ENCODE peak calls at places on chromosomes 5 and 9, in five cellular contexts. E is breast epithelium, B is H1, S is cardiac muscle cell, U is Panc1. R is an unnamed sample.

GRCh38 chr5:113182658-113183344 is 206.2 kb downstream of the DCP2 start:
- DNase-seq in E (no peak), B (no peak), S (no peak), U (no peak), R (no peak)

GRCh38 chr5:38807570-38808461 is 38.0 kb upstream of the OSMR start:
- DNase-seq in E (no peak), B (no peak), S (no peak), U (no peak), R (no peak)

GRCh38 chr5:8553364-8553763 is 684.4 kb downstream of the MTRR start:
- DNase-seq in E (no peak), B (no peak), S (no peak), U (no peak), R (no peak)

GRCh38 chr9:89664896-89665329 is 60.1 kb downstream of the GADD45G start:
- DNase-seq in E (peak; percentile 93), B (no peak), S (no peak), U (no peak), R (no peak)

GRCh38 chr5:75037106-75037505 is 15.3 kb downstream of the GCNT4 start:
- DNase-seq in E (peak; percentile 71), B (no peak), S (no peak), U (no peak), R (no peak)

GRCh38 chr5:101009758-101010519 is 106.9 kb upstream of the ST8SIA4 start:
- DNase-seq in E (no peak), B (no peak), S (no peak), U (no peak), R (no peak)

GRCh38 chr9:35972093-35972492 is 14.1 kb upstream of the OR2S2 start:
- DNase-seq in E (no peak), B (peak; percentile 75), S (peak; percentile 19), U (no peak), R (no peak)

GRCh38 chr5:90802695-90803317 is 244.2 kb downstream of the ADGRV1 start:
- DNase-seq in E (no peak), B (no peak), S (peak; percentile 57), U (peak; percentile 24), R (peak; percentile 18)

GRCh38 chr9:93955356-93956182 is 414 bp upstream of the BARX1 start:
- DNase-seq in E (no peak), B (peak; percentile 79), S (no peak), U (peak; percentile 10), R (no peak)

GRCh38 chr9:93952119-93952783 is 2.9 kb downstream of the BARX1 start:
- DNase-seq in E (no peak), B (peak; percentile 70), S (no peak), U (no peak), R (no peak)

GRCh38 chr9:93952784-93953491 is 2.2 kb downstream of the BARX1 start:
- DNase-seq in E (no peak), B (peak; percentile 65), S (peak; percentile 58), U (no peak), R (no peak)

GRCh38 chr9:93954436-93955355 is at the start of gene BARX1:
- DNase-seq in E (no peak), B (peak; percentile 79), S (no peak), U (no peak), R (no peak)

GRCh38 chr9:93953492-93954435 is 1.4 kb downstream of the BARX1 start:
- DNase-seq in E (no peak), B (peak; percentile 65), S (no peak), U (no peak), R (no peak)
- H3K4me3 ChIP-seq in E (peak overlapping the region; percentile 61), B (no peak overlapping the region), S (no peak overlapping the region), U (peak overlapping the region; percentile 53), R (no peak overlapping the region)

DNA sequence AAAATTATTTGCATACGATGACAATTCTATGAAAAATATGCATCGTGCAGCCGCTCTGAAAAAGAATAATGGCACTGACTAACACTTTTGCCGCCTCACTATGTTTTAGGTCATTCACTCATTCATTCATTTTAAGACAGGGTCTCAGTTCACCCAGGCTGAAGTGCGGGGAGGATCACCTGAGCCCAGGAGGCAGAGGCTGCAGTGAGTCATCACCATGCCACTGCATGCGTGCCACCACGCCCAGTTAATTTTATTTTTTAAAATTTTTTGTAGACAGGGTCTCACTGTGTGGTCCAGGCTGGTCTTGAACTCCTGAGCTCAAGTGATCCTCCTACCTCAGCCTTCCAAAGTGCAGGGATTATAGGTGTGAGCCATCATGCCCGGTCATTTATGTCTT is 37.0 kb downstream of the RAPGEF1 start:
- DNase-seq in E (no peak), B (no peak), S (no peak), U (no peak), R (no peak)
- H3K4me1 ChIP-seq in E (peaks cover 8% of the 10 kb centered on the region), B (peaks cover 29% of the 10 kb centered on the region), S (peaks cover 19% of the 10 kb centered on the region), U (peaks cover 31% of the 10 kb centered on the region), R (peaks cover 67% of the 10 kb centered on the region)

GRCh38 chr9:137785704-137786161 is 91.8 kb upstream of the CACNA1B start:
- DNase-seq in E (no peak), B (no peak), S (no peak), U (no peak), R (no peak)
- H3K36me3 ChIP-seq in E (no peaks in the 10 kb centered on the region), B (peaks cover 12% of the 10 kb centered on the region), S (peaks cover 28% of the 10 kb centered on the region), U (no peaks in the 10 kb centered on the region), R (peaks cover 37% of the 10 kb centered on the region)

DNA sequence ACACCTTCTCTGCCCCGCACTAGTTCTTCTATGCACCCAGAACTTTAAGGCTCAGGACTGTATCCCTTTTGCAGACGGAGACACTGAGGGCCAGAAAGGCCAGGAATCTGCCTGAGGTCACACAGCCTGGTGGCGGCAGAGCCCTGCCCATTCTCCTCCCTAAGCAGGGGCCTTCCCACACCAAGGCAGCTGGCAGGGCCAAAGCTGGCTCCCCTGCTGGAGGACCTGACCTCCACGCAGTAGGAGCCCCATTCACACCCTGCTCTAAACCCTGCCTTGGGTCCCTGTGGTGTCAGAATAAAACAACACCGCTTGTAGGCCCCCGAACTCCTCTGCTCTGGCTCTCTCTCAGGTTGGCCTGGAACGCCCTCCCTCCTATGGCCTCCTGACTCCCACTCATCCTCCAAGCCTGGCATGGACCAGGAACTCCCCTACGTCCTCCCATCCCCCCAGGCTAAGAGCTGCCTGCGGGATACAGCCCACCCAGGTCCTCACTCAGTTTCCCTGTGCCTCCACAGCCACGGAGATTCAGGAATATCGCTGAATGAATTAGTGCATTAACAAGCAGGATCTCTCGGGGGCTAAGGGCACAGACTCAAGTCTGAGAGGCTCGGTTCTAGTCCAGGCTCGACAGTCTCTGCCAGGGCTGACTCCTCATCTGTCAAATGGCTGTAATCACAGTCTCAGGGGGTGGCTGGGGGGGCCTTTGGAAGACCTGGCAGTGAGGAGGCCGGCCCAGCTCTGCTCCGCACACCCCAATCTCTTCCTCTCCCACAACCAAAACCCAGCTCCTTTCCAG is 2.8 kb downstream of the ST6GALNAC6 start:
- DNase-seq in E (no peak), B (no peak), S (no peak), U (no peak), R (no peak)
- H3K4me3 ChIP-seq in E (peak overlapping the region; percentile 93), B (no peak overlapping the region), S (peak overlapping the region; percentile 18), U (no peak overlapping the region), R (no peak overlapping the region)

R was measured in SJCRH30.